ENCODE peak calls at places on chromosomes 1 and 21, in six cellular contexts. One of them, this sample, is unnamed.

GRCh38 chr1:212260557-212261342 is 24.5 kb upstream of the PPP2R5A start:
- DNase-seq in ovary: no peak
- DNase-seq in tibial artery: no peak
- DNase-seq in gastrocnemius medialis: no peak
- DNase-seq in kidney: no peak
- DNase-seq in Peyer's patch: no peak
- DNase-seq in this sample: no peak

GRCh38 chr1:85587846-85588245 is 7.3 kb downstream of the CCN1 start:
- DNase-seq in ovary: no peak
- DNase-seq in tibial artery: no peak
- DNase-seq in gastrocnemius medialis: no peak
- DNase-seq in Peyer's patch: no peak
- DNase-seq in kidney: no peak
- DNase-seq in this sample: no peak

GRCh38 chr1:36656271-36656670 is 173.6 kb upstream of the CSF3R start:
- DNase-seq in tibial artery: no peak
- DNase-seq in Peyer's patch: no peak
- DNase-seq in kidney: no peak
- DNase-seq in gastrocnemius medialis: no peak
- DNase-seq in ovary: no peak
- DNase-seq in this sample: no peak

GRCh38 chr1:15426492-15427279 is 11.6 kb upstream of the CTRC start:
- DNase-seq in tibial artery: no peak
- DNase-seq in gastrocnemius medialis: no peak
- DNase-seq in kidney: no peak
- DNase-seq in ovary: peak
- DNase-seq in Peyer's patch: peak
- DNase-seq in this sample: no peak

GRCh38 chr1:53656062-53656915 is 82.7 kb downstream of the GLIS1 start:
- DNase-seq in gastrocnemius medialis: no peak
- DNase-seq in Peyer's patch: peak
- DNase-seq in ovary: no peak
- DNase-seq in kidney: peak
- DNase-seq in tibial artery: no peak
- DNase-seq in this sample: no peak

GRCh38 chr1:187648091-187648490 is 819.3 kb downstream of the PLA2G4A start:
- DNase-seq in Peyer's patch: no peak
- DNase-seq in gastrocnemius medialis: no peak
- DNase-seq in kidney: no peak
- DNase-seq in ovary: no peak
- DNase-seq in tibial artery: no peak
- DNase-seq in this sample: no peak

GRCh38 chr1:43000271-43000670 is 41.6 kb upstream of the SLC2A1 start:
- DNase-seq in kidney: no peak
- DNase-seq in gastrocnemius medialis: no peak
- DNase-seq in tibial artery: no peak
- DNase-seq in ovary: no peak
- DNase-seq in Peyer's patch: no peak
- DNase-seq in this sample: no peak

GRCh38 chr21:40923361-40923760 is 76.4 kb upstream of the DSCAM start:
- DNase-seq in kidney: no peak
- DNase-seq in gastrocnemius medialis: no peak
- DNase-seq in tibial artery: no peak
- DNase-seq in Peyer's patch: no peak
- DNase-seq in ovary: no peak
- DNase-seq in this sample: no peak

GRCh38 chr1:31861346-31861745 is 45.5 kb upstream of the SPOCD1 start:
- DNase-seq in tibial artery: no peak
- DNase-seq in Peyer's patch: no peak
- DNase-seq in kidney: no peak
- DNase-seq in gastrocnemius medialis: no peak
- DNase-seq in ovary: no peak
- DNase-seq in this sample: no peak

DNA sequence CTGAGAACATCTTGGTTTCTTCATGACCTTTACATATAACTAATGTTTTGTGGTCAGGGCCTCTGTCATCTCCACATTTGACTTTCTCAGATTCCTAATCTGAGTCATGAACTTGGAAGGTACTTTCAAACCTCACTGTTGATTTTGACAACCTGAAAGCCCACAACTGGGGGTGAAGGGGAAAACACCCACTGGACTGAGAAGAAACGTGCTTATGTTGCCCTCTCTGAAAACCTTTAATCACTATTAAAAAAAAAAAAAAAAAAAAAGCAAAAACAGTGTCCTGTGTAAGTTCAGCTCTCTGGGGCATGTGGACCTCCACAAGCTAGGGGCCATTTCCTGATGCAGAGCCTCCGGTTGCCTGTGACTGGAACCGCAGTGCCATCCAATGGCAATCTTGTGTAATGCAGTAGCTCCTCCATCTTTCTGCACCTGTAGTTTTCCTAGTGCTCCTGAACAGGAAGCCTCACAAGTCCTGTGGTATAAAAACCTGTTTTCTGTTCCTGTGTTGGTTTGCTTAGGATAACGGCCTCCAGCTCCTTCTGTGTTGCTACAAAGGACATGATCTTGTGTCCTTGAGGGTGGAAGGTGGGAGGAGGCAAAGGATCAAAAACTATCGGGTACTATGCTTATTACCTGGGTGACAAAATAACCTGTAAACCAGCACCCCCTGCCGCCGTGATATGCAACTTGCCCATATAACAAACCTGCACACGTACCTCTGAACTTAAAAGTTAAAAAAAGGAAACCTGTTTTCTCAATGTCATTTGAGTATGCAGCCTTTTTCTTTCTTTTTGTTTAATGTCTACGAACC is 124.5 kb downstream of the ZNF648 start:
- DNase-seq in ovary: no peak
- DNase-seq in kidney: no peak
- DNase-seq in tibial artery: no peak
- DNase-seq in gastrocnemius medialis: no peak
- DNase-seq in Peyer's patch: no peak
- DNase-seq in this sample: no peak
- H3K4me3 ChIP-seq in ovary: no peak
- H3K4me3 ChIP-seq in kidney: peak
- H3K4me3 ChIP-seq in tibial artery: no peak
- H3K4me3 ChIP-seq in gastrocnemius medialis: no peak
- H3K4me3 ChIP-seq in Peyer's patch: no peak
- H3K4me3 ChIP-seq in this sample: no peak

DNA sequence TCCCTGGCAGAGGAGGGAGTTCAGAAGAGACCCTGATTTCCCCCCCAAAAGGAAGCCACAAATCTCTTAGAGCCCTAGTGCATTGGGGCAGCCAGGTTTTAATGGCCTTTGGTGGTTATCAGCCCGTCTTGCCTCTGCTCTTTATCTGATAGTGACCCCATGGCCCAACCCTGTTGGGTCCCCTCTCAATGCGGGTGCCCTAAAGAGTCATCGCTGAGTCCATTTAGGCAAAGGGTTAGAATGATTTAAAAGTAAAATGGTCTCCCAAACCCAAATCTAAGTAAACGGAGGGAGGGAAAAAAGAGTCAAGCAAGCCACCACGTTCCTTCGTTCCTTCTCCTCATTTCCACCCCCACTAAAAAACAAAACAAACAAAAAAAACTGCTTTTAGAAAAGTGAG is 164.0 kb downstream of the RUNX1 start:
- DNase-seq in ovary: no peak
- DNase-seq in gastrocnemius medialis: no peak
- DNase-seq in kidney: no peak
- DNase-seq in tibial artery: no peak
- DNase-seq in Peyer's patch: no peak
- DNase-seq in this sample: no peak
- H3K27ac ChIP-seq in ovary: no peak
- H3K27ac ChIP-seq in gastrocnemius medialis: no peak
- H3K27ac ChIP-seq in kidney: no peak
- H3K27ac ChIP-seq in tibial artery: peak
- H3K27ac ChIP-seq in Peyer's patch: peak
- H3K27ac ChIP-seq in this sample: peak

GRCh38 chr1:26692211-26692792 is 3.5 kb upstream of the ARID1A start:
- DNase-seq in Peyer's patch: peak
- DNase-seq in ovary: peak
- DNase-seq in gastrocnemius medialis: peak
- DNase-seq in kidney: peak
- DNase-seq in tibial artery: peak
- DNase-seq in this sample: peak
- TF ChIP-seq CTCF in Peyer's patch: peak
- TF ChIP-seq CTCF in ovary: no peak
- TF ChIP-seq CTCF in gastrocnemius medialis: peak
- TF ChIP-seq CTCF in kidney: peak
- TF ChIP-seq CTCF in tibial artery: no peak
- TF ChIP-seq CTCF in this sample: no peak

DNA sequence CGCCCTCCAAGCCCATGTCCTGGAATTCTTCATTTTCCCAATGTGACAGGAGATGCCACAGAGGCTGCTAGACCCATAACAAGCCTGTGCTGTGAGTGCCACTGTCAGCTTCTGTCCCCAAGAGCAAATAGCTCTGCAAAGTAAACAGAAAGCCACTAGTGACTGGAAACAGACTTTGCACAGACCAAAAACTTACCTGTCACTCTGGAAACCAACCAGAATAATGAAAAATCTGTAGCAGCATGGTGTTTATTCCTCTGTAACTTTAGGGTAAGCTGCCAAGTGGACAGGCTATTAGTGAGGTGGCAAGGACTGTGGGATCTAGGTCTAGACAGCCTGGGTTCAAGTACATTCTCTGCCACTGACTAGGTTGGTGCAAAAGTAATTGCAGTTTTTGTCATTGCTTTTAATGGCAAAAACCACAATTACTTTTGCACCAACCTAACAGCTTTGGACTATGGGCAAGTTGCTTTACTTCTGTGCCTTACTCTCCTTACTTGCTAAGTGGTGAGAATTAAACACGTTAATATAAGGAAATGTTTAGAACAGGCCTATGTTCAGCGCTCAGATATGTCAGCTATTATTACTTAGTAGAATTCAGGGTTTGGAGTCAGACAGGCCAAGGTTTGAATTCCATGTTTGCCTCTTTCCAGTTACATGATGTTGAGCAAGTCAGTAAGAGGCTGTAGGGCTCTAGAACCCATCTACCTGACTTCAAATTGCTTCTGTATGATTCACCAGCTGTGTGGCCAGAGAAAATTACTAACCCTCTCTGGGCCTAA is at the start of gene C8B:
- DNase-seq in ovary: no peak
- DNase-seq in tibial artery: no peak
- DNase-seq in kidney: no peak
- DNase-seq in Peyer's patch: no peak
- DNase-seq in gastrocnemius medialis: no peak
- DNase-seq in this sample: no peak
- H3K4me3 ChIP-seq in ovary: no peak
- H3K4me3 ChIP-seq in tibial artery: no peak
- H3K4me3 ChIP-seq in kidney: no peak
- H3K4me3 ChIP-seq in Peyer's patch: peak
- H3K4me3 ChIP-seq in gastrocnemius medialis: no peak
- H3K4me3 ChIP-seq in this sample: no peak

GRCh38 chr1:228848406-228848805 is 113.1 kb downstream of the RHOU start:
- DNase-seq in tibial artery: no peak
- DNase-seq in kidney: no peak
- DNase-seq in Peyer's patch: no peak
- DNase-seq in ovary: no peak
- DNase-seq in gastrocnemius medialis: no peak
- DNase-seq in this sample: no peak
- H3K27ac ChIP-seq in tibial artery: no peak
- H3K27ac ChIP-seq in kidney: no peak
- H3K27ac ChIP-seq in Peyer's patch: peak
- H3K27ac ChIP-seq in ovary: no peak
- H3K27ac ChIP-seq in gastrocnemius medialis: no peak
- H3K27ac ChIP-seq in this sample: no peak

DNA sequence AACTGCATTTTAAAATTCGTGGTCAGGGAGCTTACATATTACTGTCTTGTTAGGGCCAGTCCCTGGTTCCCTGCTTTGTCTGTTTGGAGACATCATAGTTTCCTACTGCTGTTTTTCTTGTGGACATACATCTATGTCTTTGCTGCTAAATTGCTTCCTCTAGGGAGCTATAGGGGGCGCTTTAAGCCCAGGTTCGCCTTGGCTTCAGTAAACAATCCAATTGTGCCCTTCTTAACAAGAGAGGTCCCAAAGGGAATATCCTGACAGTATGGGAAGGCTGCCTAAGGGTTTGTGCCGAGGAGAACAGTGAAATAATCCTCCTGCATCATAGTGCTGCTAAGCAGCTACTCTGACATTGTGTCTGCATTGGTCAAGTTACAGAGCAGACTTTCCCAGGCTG is 112.5 kb downstream of the USH2A start:
- DNase-seq in tibial artery: no peak
- DNase-seq in Peyer's patch: no peak
- DNase-seq in kidney: no peak
- DNase-seq in gastrocnemius medialis: no peak
- DNase-seq in ovary: no peak
- DNase-seq in this sample: no peak
- TF ChIP-seq CTCF in tibial artery: no peak
- TF ChIP-seq CTCF in Peyer's patch: no peak
- TF ChIP-seq CTCF in kidney: no peak
- TF ChIP-seq CTCF in gastrocnemius medialis: no peak
- TF ChIP-seq CTCF in ovary: no peak
- TF ChIP-seq CTCF in this sample: peak

DNA sequence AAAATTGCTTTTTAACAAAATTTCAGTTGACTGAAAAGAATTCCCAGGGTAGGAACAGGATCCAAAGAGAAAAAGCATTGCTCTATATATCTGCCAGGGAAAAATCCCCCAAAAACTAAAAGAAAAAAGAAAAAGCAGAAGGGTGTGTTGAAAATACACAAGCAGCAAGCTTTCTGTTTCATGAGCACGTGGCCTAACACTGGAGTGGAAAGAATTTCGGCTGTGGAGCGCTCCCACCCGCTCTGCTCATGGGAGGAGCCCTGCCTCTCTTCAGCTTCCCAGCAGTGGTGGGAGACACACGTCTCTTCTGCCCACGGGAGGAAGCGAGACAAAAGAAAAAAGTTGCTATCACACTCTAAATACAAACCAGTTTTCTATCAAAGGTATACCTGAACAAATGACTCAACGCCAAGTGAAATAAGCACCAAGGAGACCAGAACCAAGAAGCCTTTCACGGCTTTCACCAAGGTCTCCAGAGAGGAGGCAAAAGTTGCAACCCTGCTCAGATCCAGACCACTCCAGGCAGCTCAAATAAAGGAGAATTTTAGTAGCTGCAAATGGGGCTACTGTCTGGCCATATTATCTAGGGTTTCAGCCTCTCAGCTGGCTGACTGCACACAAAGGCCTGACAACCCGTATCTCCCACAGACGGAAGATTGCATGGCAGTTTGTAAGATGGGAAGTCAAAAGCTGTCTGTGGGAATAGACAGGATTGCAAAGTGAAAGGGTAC is 29.5 kb upstream of the ZNF496 start:
- DNase-seq in kidney: peak
- DNase-seq in Peyer's patch: no peak
- DNase-seq in tibial artery: peak
- DNase-seq in gastrocnemius medialis: no peak
- DNase-seq in ovary: peak
- DNase-seq in this sample: peak
- H3K4me3 ChIP-seq in kidney: peak
- H3K4me3 ChIP-seq in Peyer's patch: no peak
- H3K4me3 ChIP-seq in tibial artery: peak
- H3K4me3 ChIP-seq in gastrocnemius medialis: peak
- H3K4me3 ChIP-seq in ovary: peak
- H3K4me3 ChIP-seq in this sample: no peak